ENCODE peak calls at places on chromosome 2, in six cellular contexts. One of them, this sample, is unnamed.

GRCh38 chr2:218027426-218028188 is 24.8 kb upstream of the TNS1 start:
- DNase-seq in IMR-90: no peak
- DNase-seq in H9: peak
- DNase-seq in neuronal stem cell: no peak
- DNase-seq in mesenchymal stem cell: no peak
- DNase-seq in trophoblast cell: no peak
- DNase-seq in this sample: no peak

GRCh38 chr2:219868635-219869034 is 241.2 kb downstream of the SLC4A3 start:
- DNase-seq in IMR-90: no peak
- DNase-seq in H9: no peak
- DNase-seq in neuronal stem cell: no peak
- DNase-seq in mesenchymal stem cell: no peak
- DNase-seq in trophoblast cell: no peak
- DNase-seq in this sample: no peak

GRCh38 chr2:223641062-223641461 is 38.9 kb upstream of the SCG2 start:
- DNase-seq in IMR-90: peak
- DNase-seq in H9: no peak
- DNase-seq in neuronal stem cell: no peak
- DNase-seq in mesenchymal stem cell: peak
- DNase-seq in trophoblast cell: peak
- DNase-seq in this sample: no peak

GRCh38 chr2:174312581-174313234 is 22.0 kb upstream of the SP9 start:
- DNase-seq in IMR-90: no peak
- DNase-seq in H9: no peak
- DNase-seq in neuronal stem cell: no peak
- DNase-seq in mesenchymal stem cell: no peak
- DNase-seq in trophoblast cell: peak
- DNase-seq in this sample: peak

GRCh38 chr2:183093857-183094657 is 15.5 kb downstream of the DUSP19 start:
- DNase-seq in IMR-90: peak
- DNase-seq in H9: no peak
- DNase-seq in neuronal stem cell: no peak
- DNase-seq in mesenchymal stem cell: peak
- DNase-seq in trophoblast cell: peak
- DNase-seq in this sample: no peak

GRCh38 chr2:70941701-70942100 is 6.0 kb downstream of the ATP6V1B1 start:
- DNase-seq in IMR-90: no peak
- DNase-seq in H9: peak
- DNase-seq in neuronal stem cell: no peak
- DNase-seq in mesenchymal stem cell: no peak
- DNase-seq in trophoblast cell: no peak
- DNase-seq in this sample: no peak

GRCh38 chr2:159971365-159972122 is 90.9 kb downstream of the PLA2R1 start:
- DNase-seq in IMR-90: no peak
- DNase-seq in H9: no peak
- DNase-seq in neuronal stem cell: no peak
- DNase-seq in mesenchymal stem cell: no peak
- DNase-seq in trophoblast cell: no peak
- DNase-seq in this sample: no peak

GRCh38 chr2:138493334-138493733 is 8.2 kb upstream of the SPOPL start:
- DNase-seq in IMR-90: no peak
- DNase-seq in H9: no peak
- DNase-seq in neuronal stem cell: no peak
- DNase-seq in mesenchymal stem cell: no peak
- DNase-seq in trophoblast cell: peak
- DNase-seq in this sample: peak

GRCh38 chr2:238714038-238714528 is 133.8 kb upstream of the TWIST2 start:
- DNase-seq in IMR-90: no peak
- DNase-seq in H9: no peak
- DNase-seq in neuronal stem cell: no peak
- DNase-seq in mesenchymal stem cell: no peak
- DNase-seq in trophoblast cell: no peak
- DNase-seq in this sample: no peak

GRCh38 chr2:46644690-46645385 is 165.5 kb downstream of the TMEM247 start:
- DNase-seq in IMR-90: peak
- DNase-seq in H9: no peak
- DNase-seq in neuronal stem cell: no peak
- DNase-seq in mesenchymal stem cell: peak
- DNase-seq in trophoblast cell: no peak
- DNase-seq in this sample: no peak

GRCh38 chr2:5695641-5696350 is 3.6 kb downstream of the SOX11 start:
- DNase-seq in IMR-90: peak
- DNase-seq in H9: peak
- DNase-seq in neuronal stem cell: no peak
- DNase-seq in mesenchymal stem cell: peak
- DNase-seq in trophoblast cell: no peak
- DNase-seq in this sample: peak

GRCh38 chr2:218776488-218776887 is 5.5 kb upstream of the CYP27A1 start:
- DNase-seq in IMR-90: no peak
- DNase-seq in H9: no peak
- DNase-seq in neuronal stem cell: no peak
- DNase-seq in mesenchymal stem cell: no peak
- DNase-seq in trophoblast cell: no peak
- DNase-seq in this sample: no peak

GRCh38 chr2:172672999-172673726 is 62.5 kb upstream of the RAPGEF4 start:
- DNase-seq in IMR-90: no peak
- DNase-seq in H9: no peak
- DNase-seq in neuronal stem cell: no peak
- DNase-seq in mesenchymal stem cell: no peak
- DNase-seq in trophoblast cell: no peak
- DNase-seq in this sample: no peak

GRCh38 chr2:40395169-40396023 is 56.5 kb downstream of the SLC8A1 start:
- DNase-seq in IMR-90: no peak
- DNase-seq in H9: no peak
- DNase-seq in neuronal stem cell: no peak
- DNase-seq in mesenchymal stem cell: no peak
- DNase-seq in trophoblast cell: peak
- DNase-seq in this sample: peak

GRCh38 chr2:46988733-46989481 is 73.3 kb upstream of the MCFD2 start:
- DNase-seq in IMR-90: no peak
- DNase-seq in H9: peak
- DNase-seq in neuronal stem cell: no peak
- DNase-seq in mesenchymal stem cell: no peak
- DNase-seq in trophoblast cell: no peak
- DNase-seq in this sample: no peak

DNA sequence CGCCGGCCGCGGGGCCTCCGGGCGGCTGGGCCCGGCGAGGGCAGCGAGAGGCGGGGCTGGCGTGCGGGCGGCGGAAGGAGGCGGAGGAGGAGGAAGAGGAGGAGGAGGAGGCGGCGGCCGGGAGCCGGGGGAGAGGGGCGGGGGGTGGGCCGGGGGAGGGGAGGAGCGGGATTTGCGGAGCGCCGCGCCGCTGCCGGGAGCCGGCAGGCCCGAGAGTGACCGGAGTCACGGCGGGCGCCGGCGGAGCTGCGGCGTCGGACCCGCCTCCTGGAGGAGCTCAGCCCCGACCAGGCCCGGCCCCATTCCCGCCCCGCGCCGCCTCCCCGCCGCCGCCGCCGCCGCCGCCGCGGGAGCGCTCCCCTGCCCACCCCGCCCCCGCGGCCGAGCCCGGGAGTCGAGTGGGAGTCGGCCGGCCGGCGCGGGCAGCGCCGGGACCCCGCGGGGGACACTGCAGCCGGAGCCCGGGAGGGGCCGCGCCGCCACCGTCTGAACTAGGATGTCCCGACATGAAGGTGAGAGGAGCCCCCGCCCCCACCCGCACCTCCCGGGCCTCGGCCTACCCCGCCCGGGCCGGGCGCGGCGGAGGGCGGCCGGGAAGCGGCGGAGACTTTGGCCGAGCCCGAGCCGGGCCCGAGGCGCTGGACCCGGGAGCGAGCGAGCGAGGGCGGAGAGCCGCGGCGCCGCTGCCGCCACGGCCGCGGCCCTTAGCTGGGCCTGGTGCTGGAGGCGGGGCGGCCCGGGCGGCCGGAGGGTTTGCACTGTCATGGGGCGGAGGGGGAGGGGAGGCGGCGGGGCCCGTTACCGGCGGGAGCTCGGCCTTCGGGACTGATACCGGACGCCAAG is at the start of gene KCMF1:
- DNase-seq in IMR-90: peak
- DNase-seq in H9: peak
- DNase-seq in neuronal stem cell: peak
- DNase-seq in mesenchymal stem cell: peak
- DNase-seq in trophoblast cell: peak
- DNase-seq in this sample: peak
- H3K4ac ChIP-seq in IMR-90: peak
- H3K4ac ChIP-seq in H9: no peak
- H3K4ac ChIP-seq in neuronal stem cell: peak
- H3K4ac ChIP-seq in mesenchymal stem cell: peak
- H3K4ac ChIP-seq in trophoblast cell: peak
- H3K4ac ChIP-seq in this sample: peak

GRCh38 chr2:113248997-113249770 is 29.5 kb downstream of the PAX8 start:
- DNase-seq in IMR-90: peak
- DNase-seq in H9: peak
- DNase-seq in neuronal stem cell: peak
- DNase-seq in mesenchymal stem cell: peak
- DNase-seq in trophoblast cell: peak
- DNase-seq in this sample: peak
- H4K8ac ChIP-seq in IMR-90: peak
- H4K8ac ChIP-seq in H9: no peak
- H4K8ac ChIP-seq in neuronal stem cell: no peak
- H4K8ac ChIP-seq in mesenchymal stem cell: no peak
- H4K8ac ChIP-seq in trophoblast cell: no peak
- H4K8ac ChIP-seq in this sample: no peak

GRCh38 chr2:197179744-197180498 is 130.7 kb downstream of the ANKRD44 start:
- DNase-seq in IMR-90: peak
- DNase-seq in H9: no peak
- DNase-seq in neuronal stem cell: no peak
- DNase-seq in mesenchymal stem cell: peak
- DNase-seq in trophoblast cell: no peak
- DNase-seq in this sample: no peak
- H3K4ac ChIP-seq in IMR-90: peak
- H3K4ac ChIP-seq in H9: no peak
- H3K4ac ChIP-seq in neuronal stem cell: no peak
- H3K4ac ChIP-seq in mesenchymal stem cell: no peak
- H3K4ac ChIP-seq in trophoblast cell: no peak
- H3K4ac ChIP-seq in this sample: no peak

GRCh38 chr2:241069821-241070281 is 32.2 kb downstream of the MTERF4 start:
- DNase-seq in IMR-90: no peak
- DNase-seq in H9: peak
- DNase-seq in neuronal stem cell: no peak
- DNase-seq in mesenchymal stem cell: no peak
- DNase-seq in trophoblast cell: no peak
- DNase-seq in this sample: no peak
- H4K8ac ChIP-seq in IMR-90: no peak
- H4K8ac ChIP-seq in H9: no peak
- H4K8ac ChIP-seq in neuronal stem cell: no peak
- H4K8ac ChIP-seq in mesenchymal stem cell: no peak
- H4K8ac ChIP-seq in trophoblast cell: no peak
- H4K8ac ChIP-seq in this sample: no peak

GRCh38 chr2:42031281-42031680 is 16.5 kb upstream of the PKDCC start:
- DNase-seq in IMR-90: no peak
- DNase-seq in H9: no peak
- DNase-seq in neuronal stem cell: no peak
- DNase-seq in mesenchymal stem cell: no peak
- DNase-seq in trophoblast cell: no peak
- DNase-seq in this sample: no peak

GRCh38 chr2:42028571-42029148 is 19.2 kb upstream of the PKDCC start:
- DNase-seq in IMR-90: no peak
- DNase-seq in H9: no peak
- DNase-seq in neuronal stem cell: no peak
- DNase-seq in mesenchymal stem cell: no peak
- DNase-seq in trophoblast cell: no peak
- DNase-seq in this sample: peak

GRCh38 chr2:42029639-42030195 is 18.1 kb upstream of the PKDCC start:
- DNase-seq in IMR-90: no peak
- DNase-seq in H9: no peak
- DNase-seq in neuronal stem cell: peak
- DNase-seq in mesenchymal stem cell: no peak
- DNase-seq in trophoblast cell: no peak
- DNase-seq in this sample: peak

GRCh38 chr2:42030829-42031228 is 17.0 kb upstream of the PKDCC start:
- DNase-seq in IMR-90: no peak
- DNase-seq in H9: no peak
- DNase-seq in neuronal stem cell: no peak
- DNase-seq in mesenchymal stem cell: no peak
- DNase-seq in trophoblast cell: no peak
- DNase-seq in this sample: no peak

DNA sequence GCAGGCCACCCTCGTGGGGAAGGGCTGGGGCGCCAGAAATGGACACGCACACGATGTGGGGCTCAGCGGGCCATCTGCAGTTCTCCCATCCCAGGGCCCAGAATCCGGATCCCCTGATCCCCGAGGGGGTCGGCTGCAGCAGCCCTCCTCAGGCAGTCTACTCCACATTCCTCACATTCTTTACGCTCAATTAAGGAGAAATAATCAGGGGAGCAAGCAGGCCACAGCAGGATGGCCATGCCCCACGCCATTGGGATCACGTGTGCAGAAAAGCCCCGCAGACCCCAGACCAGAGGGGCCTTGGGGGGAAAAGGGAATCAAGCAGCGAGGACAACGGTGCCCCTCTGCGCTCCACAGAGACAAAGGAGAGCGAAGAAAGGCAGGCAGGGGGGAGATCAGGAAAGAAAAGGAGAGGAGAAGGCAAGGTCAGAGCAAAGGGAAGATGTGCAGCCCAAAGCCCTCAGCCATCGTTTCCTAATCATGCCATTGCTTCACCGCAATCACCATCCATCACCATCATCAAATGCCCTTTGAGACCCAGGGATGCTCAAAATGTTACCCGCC is 17.5 kb upstream of the PKDCC start:
- DNase-seq in IMR-90: no peak
- DNase-seq in H9: peak
- DNase-seq in neuronal stem cell: peak
- DNase-seq in mesenchymal stem cell: no peak
- DNase-seq in trophoblast cell: no peak
- DNase-seq in this sample: peak
- H3K4ac ChIP-seq in IMR-90: no peak
- H3K4ac ChIP-seq in H9: no peak
- H3K4ac ChIP-seq in neuronal stem cell: no peak
- H3K4ac ChIP-seq in mesenchymal stem cell: peak
- H3K4ac ChIP-seq in trophoblast cell: peak
- H3K4ac ChIP-seq in this sample: no peak

DNA sequence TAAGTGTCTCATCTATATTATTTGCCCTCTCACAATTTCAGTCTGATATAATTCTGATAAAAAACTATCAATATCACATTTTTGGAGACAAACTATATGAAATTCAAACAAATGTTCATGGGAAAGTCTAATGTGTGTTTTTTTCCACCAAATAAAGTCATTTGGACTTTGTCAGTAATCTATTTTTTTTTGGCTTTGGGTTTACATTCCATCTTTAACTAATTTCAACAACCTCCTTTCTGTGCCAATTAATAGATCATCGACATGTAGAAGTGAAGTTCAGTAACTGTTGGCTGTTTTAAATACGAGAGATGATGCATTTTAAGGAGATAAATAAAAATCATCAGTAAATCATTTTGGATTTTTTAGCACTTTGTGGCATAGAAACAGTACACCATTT is 1623.0 kb upstream of the ACVR2A start:
- DNase-seq in IMR-90: no peak
- DNase-seq in H9: no peak
- DNase-seq in neuronal stem cell: no peak
- DNase-seq in mesenchymal stem cell: no peak
- DNase-seq in trophoblast cell: no peak
- DNase-seq in this sample: no peak
- H4K8ac ChIP-seq in IMR-90: no peak
- H4K8ac ChIP-seq in H9: no peak
- H4K8ac ChIP-seq in neuronal stem cell: no peak
- H4K8ac ChIP-seq in mesenchymal stem cell: no peak
- H4K8ac ChIP-seq in trophoblast cell: no peak
- H4K8ac ChIP-seq in this sample: no peak